ENCODE peak calls at places on chromosome 18, in five cellular contexts. One of them, this sample, is unnamed.

GRCh38 chr18:34400837-34401236 is 176.1 kb upstream of the NOL4 start:
- DNase-seq in HepG2: no peak
- DNase-seq in H1: no peak
- DNase-seq in K562: no peak
- DNase-seq in GM12878: no peak
- DNase-seq in this sample: no peak

GRCh38 chr18:61950371-61950770 is 57.6 kb upstream of the RNF152 start:
- DNase-seq in HepG2: no peak
- DNase-seq in H1: no peak
- DNase-seq in K562: no peak
- DNase-seq in GM12878: no peak
- DNase-seq in this sample: no peak

GRCh38 chr18:21496277-21496835 is 104.1 kb downstream of the ESCO1 start:
- DNase-seq in HepG2: peak
- DNase-seq in H1: no peak
- DNase-seq in K562: no peak
- DNase-seq in GM12878: no peak
- DNase-seq in this sample: no peak

GRCh38 chr18:58998421-58999203 is 133.9 kb downstream of the ZNF532 start:
- DNase-seq in HepG2: no peak
- DNase-seq in H1: peak
- DNase-seq in K562: no peak
- DNase-seq in GM12878: no peak
- DNase-seq in this sample: no peak

GRCh38 chr18:62452280-62452824 is 70.5 kb upstream of the ZCCHC2 start:
- DNase-seq in HepG2: peak
- DNase-seq in H1: no peak
- DNase-seq in K562: no peak
- DNase-seq in GM12878: no peak
- DNase-seq in this sample: no peak

GRCh38 chr18:31679806-31680793 is 4.3 kb downstream of the B4GALT6 start:
- DNase-seq in HepG2: no peak
- DNase-seq in H1: no peak
- DNase-seq in K562: no peak
- DNase-seq in GM12878: no peak
- DNase-seq in this sample: no peak

GRCh38 chr18:1811282-1811681 is 760.0 kb downstream of the METTL4 start:
- DNase-seq in HepG2: no peak
- DNase-seq in H1: no peak
- DNase-seq in K562: no peak
- DNase-seq in GM12878: no peak
- DNase-seq in this sample: no peak

GRCh38 chr18:42583197-42583776 is 532.2 kb downstream of the RIT2 start:
- DNase-seq in HepG2: no peak
- DNase-seq in H1: no peak
- DNase-seq in K562: no peak
- DNase-seq in GM12878: no peak
- DNase-seq in this sample: no peak

GRCh38 chr18:23719634-23720201 is 30.5 kb downstream of the LAMA3 start:
- DNase-seq in HepG2: peak
- DNase-seq in H1: no peak
- DNase-seq in K562: peak
- DNase-seq in GM12878: no peak
- DNase-seq in this sample: no peak

GRCh38 chr18:26422472-26423162 is 125.7 kb downstream of the KCTD1 start:
- DNase-seq in HepG2: no peak
- DNase-seq in H1: peak
- DNase-seq in K562: no peak
- DNase-seq in GM12878: no peak
- DNase-seq in this sample: no peak

GRCh38 chr18:67951166-67951565 is 434.6 kb upstream of the DSEL start:
- DNase-seq in HepG2: no peak
- DNase-seq in H1: no peak
- DNase-seq in K562: no peak
- DNase-seq in GM12878: no peak
- DNase-seq in this sample: no peak

GRCh38 chr18:35155403-35156117 is 85.3 kb upstream of the ZNF397 start:
- DNase-seq in HepG2: peak
- DNase-seq in H1: no peak
- DNase-seq in K562: no peak
- DNase-seq in GM12878: no peak
- DNase-seq in this sample: peak

GRCh38 chr18:79780547-79780946 is 17.2 kb upstream of the KCNG2 start:
- DNase-seq in HepG2: no peak
- DNase-seq in H1: no peak
- DNase-seq in K562: no peak
- DNase-seq in GM12878: no peak
- DNase-seq in this sample: no peak

GRCh38 chr18:907880-908512 is 3.3 kb downstream of the ADCYAP1 start:
- DNase-seq in HepG2: no peak
- DNase-seq in H1: peak
- DNase-seq in K562: no peak
- DNase-seq in GM12878: no peak
- DNase-seq in this sample: peak

GRCh38 chr18:40877096-40877495 is 1077.9 kb upstream of the PIK3C3 start:
- DNase-seq in HepG2: no peak
- DNase-seq in H1: no peak
- DNase-seq in K562: no peak
- DNase-seq in GM12878: no peak
- DNase-seq in this sample: no peak

GRCh38 chr18:24497052-24497754 is 36.8 kb downstream of the HRH4 start:
- DNase-seq in HepG2: no peak
- DNase-seq in H1: no peak
- DNase-seq in K562: no peak
- DNase-seq in GM12878: no peak
- DNase-seq in this sample: no peak

GRCh38 chr18:27627927-27628326 is 442.8 kb upstream of the CHST9 start:
- DNase-seq in HepG2: no peak
- DNase-seq in H1: no peak
- DNase-seq in K562: no peak
- DNase-seq in GM12878: no peak
- DNase-seq in this sample: peak

GRCh38 chr18:61754039-61754583 is 138.7 kb downstream of the RNF152 start:
- DNase-seq in HepG2: no peak
- DNase-seq in H1: no peak
- DNase-seq in K562: no peak
- DNase-seq in GM12878: no peak
- DNase-seq in this sample: no peak

GRCh38 chr18:79572848-79573451 is 106.7 kb upstream of the CTDP1 start:
- DNase-seq in HepG2: no peak
- DNase-seq in H1: peak
- DNase-seq in K562: no peak
- DNase-seq in GM12878: no peak
- DNase-seq in this sample: no peak

GRCh38 chr18:34609991-34610658 is 100.0 kb upstream of the DTNA start:
- DNase-seq in HepG2: no peak
- DNase-seq in H1: no peak
- DNase-seq in K562: no peak
- DNase-seq in GM12878: no peak
- DNase-seq in this sample: no peak

GRCh38 chr18:53771664-53772063 is 452.8 kb downstream of the MBD2 start:
- DNase-seq in HepG2: no peak
- DNase-seq in H1: no peak
- DNase-seq in K562: no peak
- DNase-seq in GM12878: no peak
- DNase-seq in this sample: no peak

GRCh38 chr18:63319383-63320040 is at the start of gene BCL2:
- DNase-seq in HepG2: no peak
- DNase-seq in H1: peak
- DNase-seq in K562: no peak
- DNase-seq in GM12878: no peak
- DNase-seq in this sample: peak

GRCh38 chr18:35688757-35689156 is 107.2 kb downstream of the GALNT1 start:
- DNase-seq in HepG2: no peak
- DNase-seq in H1: no peak
- DNase-seq in K562: peak
- DNase-seq in GM12878: peak
- DNase-seq in this sample: no peak

GRCh38 chr18:79588131-79588635 is 91.4 kb upstream of the CTDP1 start:
- DNase-seq in HepG2: no peak
- DNase-seq in H1: peak
- DNase-seq in K562: no peak
- DNase-seq in GM12878: no peak
- DNase-seq in this sample: no peak

GRCh38 chr18:59419386-59419785 is 60.3 kb upstream of the LMAN1 start:
- DNase-seq in HepG2: no peak
- DNase-seq in H1: no peak
- DNase-seq in K562: no peak
- DNase-seq in GM12878: no peak
- DNase-seq in this sample: no peak

GRCh38 chr18:41767960-41768359 is 187.1 kb upstream of the PIK3C3 start:
- DNase-seq in HepG2: no peak
- DNase-seq in H1: no peak
- DNase-seq in K562: no peak
- DNase-seq in GM12878: no peak
- DNase-seq in this sample: peak

GRCh38 chr18:58364867-58365533 is 263.9 kb downstream of the ALPK2 start:
- DNase-seq in HepG2: no peak
- DNase-seq in H1: no peak
- DNase-seq in K562: no peak
- DNase-seq in GM12878: no peak
- DNase-seq in this sample: no peak

GRCh38 chr18:55763805-55764204 is 175.8 kb upstream of the TCF4 start:
- DNase-seq in HepG2: no peak
- DNase-seq in H1: no peak
- DNase-seq in K562: no peak
- DNase-seq in GM12878: no peak
- DNase-seq in this sample: no peak

GRCh38 chr18:22705328-22705727 is 227.8 kb upstream of the RBBP8 start:
- DNase-seq in HepG2: no peak
- DNase-seq in H1: no peak
- DNase-seq in K562: no peak
- DNase-seq in GM12878: no peak
- DNase-seq in this sample: no peak

GRCh38 chr18:48454146-48454796 is 45.1 kb upstream of the ZBTB7C start:
- DNase-seq in HepG2: peak
- DNase-seq in H1: no peak
- DNase-seq in K562: no peak
- DNase-seq in GM12878: no peak
- DNase-seq in this sample: no peak
- TF ChIP-seq USF2 in HepG2: no peak
- TF ChIP-seq USF2 in H1: no peak
- TF ChIP-seq USF2 in K562: no peak
- TF ChIP-seq USF2 in GM12878: no peak
- TF ChIP-seq USF2 in this sample: no peak

DNA sequence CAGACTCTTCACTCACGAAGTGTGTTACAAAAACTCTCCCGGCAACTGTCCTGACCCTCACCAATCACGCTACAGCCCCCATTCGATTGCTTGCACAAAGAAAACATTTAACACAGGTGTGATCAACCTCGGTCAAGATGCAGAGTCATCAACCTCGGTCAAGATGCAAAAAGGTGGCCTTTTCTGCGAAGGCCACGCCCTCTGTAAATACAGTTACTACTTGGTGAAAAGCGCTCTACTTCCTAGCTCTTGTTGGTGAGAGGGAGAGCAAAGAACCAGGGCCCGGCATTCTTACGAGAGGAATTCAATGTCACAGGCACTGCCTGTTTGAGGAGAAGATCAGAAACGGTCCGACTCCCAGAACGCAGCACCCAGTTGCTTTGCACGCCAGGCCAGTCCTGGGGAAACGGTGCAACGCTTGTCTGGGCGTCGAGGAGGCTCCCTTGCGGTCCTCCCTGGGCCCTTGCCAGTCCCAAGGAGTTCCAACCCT is 2.0 kb downstream of the PIEZO2 start:
- DNase-seq in HepG2: no peak
- DNase-seq in H1: peak
- DNase-seq in K562: no peak
- DNase-seq in GM12878: no peak
- DNase-seq in this sample: peak
- TF ChIP-seq SP1 in HepG2: no peak
- TF ChIP-seq SP1 in H1: no peak
- TF ChIP-seq SP1 in K562: no peak
- TF ChIP-seq SP1 in GM12878: no peak
- TF ChIP-seq SP1 in this sample: no peak

GRCh38 chr18:3015203-3015590 is 2.3 kb upstream of the LPIN2 start:
- DNase-seq in HepG2: peak
- DNase-seq in H1: no peak
- DNase-seq in K562: peak
- DNase-seq in GM12878: no peak
- DNase-seq in this sample: no peak
- TF ChIP-seq USF2 in HepG2: no peak
- TF ChIP-seq USF2 in H1: no peak
- TF ChIP-seq USF2 in K562: no peak
- TF ChIP-seq USF2 in GM12878: no peak
- TF ChIP-seq USF2 in this sample: no peak

GRCh38 chr18:69599377-69599776 is 198.7 kb downstream of the DOK6 start:
- DNase-seq in HepG2: no peak
- DNase-seq in H1: no peak
- DNase-seq in K562: no peak
- DNase-seq in GM12878: no peak
- DNase-seq in this sample: no peak
- TF ChIP-seq SP1 in HepG2: no peak
- TF ChIP-seq SP1 in H1: no peak
- TF ChIP-seq SP1 in K562: no peak
- TF ChIP-seq SP1 in GM12878: no peak
- TF ChIP-seq SP1 in this sample: no peak

GRCh38 chr18:47118986-47119385 is 31.3 kb downstream of the HDHD2 start:
- DNase-seq in HepG2: no peak
- DNase-seq in H1: no peak
- DNase-seq in K562: no peak
- DNase-seq in GM12878: no peak
- DNase-seq in this sample: no peak
- TF ChIP-seq USF2 in HepG2: no peak
- TF ChIP-seq USF2 in H1: no peak
- TF ChIP-seq USF2 in K562: no peak
- TF ChIP-seq USF2 in GM12878: no peak
- TF ChIP-seq USF2 in this sample: no peak

GRCh38 chr18:8876887-8877286 is 171.5 kb downstream of the MTCL1 start:
- DNase-seq in HepG2: no peak
- DNase-seq in H1: no peak
- DNase-seq in K562: no peak
- DNase-seq in GM12878: no peak
- DNase-seq in this sample: no peak
- TF ChIP-seq SP1 in HepG2: no peak
- TF ChIP-seq SP1 in H1: no peak
- TF ChIP-seq SP1 in K562: no peak
- TF ChIP-seq SP1 in GM12878: no peak
- TF ChIP-seq SP1 in this sample: no peak

GRCh38 chr18:74501386-74501785 is 5.2 kb downstream of the CNDP2 start:
- DNase-seq in HepG2: no peak
- DNase-seq in H1: no peak
- DNase-seq in K562: no peak
- DNase-seq in GM12878: no peak
- DNase-seq in this sample: no peak
- TF ChIP-seq USF2 in HepG2: no peak
- TF ChIP-seq USF2 in H1: no peak
- TF ChIP-seq USF2 in K562: no peak
- TF ChIP-seq USF2 in GM12878: no peak
- TF ChIP-seq USF2 in this sample: no peak

GRCh38 chr18:77822552-77823138 is 573.0 kb downstream of the GALR1 start:
- DNase-seq in HepG2: no peak
- DNase-seq in H1: no peak
- DNase-seq in K562: no peak
- DNase-seq in GM12878: no peak
- DNase-seq in this sample: peak
- TF ChIP-seq SP1 in HepG2: no peak
- TF ChIP-seq SP1 in H1: no peak
- TF ChIP-seq SP1 in K562: no peak
- TF ChIP-seq SP1 in GM12878: no peak
- TF ChIP-seq SP1 in this sample: no peak